ENCODE peak calls at places on chromosome 16, in six cellular contexts. One of them, this sample, is unnamed.

GRCh38 chr16:81237282-81237681 is 1.2 kb upstream of the BCO1 start:
- DNase-seq in OCI-LY7: no peak
- DNase-seq in AG08396: no peak
- DNase-seq in neural progenitor cell: no peak
- DNase-seq in H7: no peak
- DNase-seq in activated CD4-positive, alpha-beta T cell treated with anti-CD3 and anti-CD28 coated beads, Interleukin-2, amount 10 ng/mL, durations not matched to agents 7 days and 5 days: no peak
- DNase-seq in this sample: no peak

GRCh38 chr16:52578007-52578828 is 31.3 kb upstream of the TOX3 start:
- DNase-seq in AG08396: no peak
- DNase-seq in H7: no peak
- DNase-seq in activated CD4-positive, alpha-beta T cell treated with anti-CD3 and anti-CD28 coated beads, Interleukin-2, amount 10 ng/mL, durations not matched to agents 7 days and 5 days: no peak
- DNase-seq in OCI-LY7: no peak
- DNase-seq in neural progenitor cell: no peak
- DNase-seq in this sample: no peak

GRCh38 chr16:75169899-75170405 is 21.6 kb downstream of the ZFP1 start:
- DNase-seq in OCI-LY7: no peak
- DNase-seq in AG08396: no peak
- DNase-seq in activated CD4-positive, alpha-beta T cell treated with anti-CD3 and anti-CD28 coated beads, Interleukin-2, amount 10 ng/mL, durations not matched to agents 7 days and 5 days: no peak
- DNase-seq in neural progenitor cell: no peak
- DNase-seq in H7: no peak
- DNase-seq in this sample: no peak

GRCh38 chr16:50021509-50021908 is 3.5 kb upstream of the CNEP1R1 start:
- DNase-seq in H7: peak; percentile 55
- DNase-seq in neural progenitor cell: peak; percentile 78
- DNase-seq in OCI-LY7: peak; percentile 25
- DNase-seq in AG08396: no peak
- DNase-seq in activated CD4-positive, alpha-beta T cell treated with anti-CD3 and anti-CD28 coated beads, Interleukin-2, amount 10 ng/mL, durations not matched to agents 7 days and 5 days: no peak
- DNase-seq in this sample: no peak

GRCh38 chr16:72092832-72093447 is 480 bp downstream of the TXNL4B start:
- DNase-seq in AG08396: peak; percentile 47
- DNase-seq in neural progenitor cell: peak; percentile 51
- DNase-seq in activated CD4-positive, alpha-beta T cell treated with anti-CD3 and anti-CD28 coated beads, Interleukin-2, amount 10 ng/mL, durations not matched to agents 7 days and 5 days: no peak
- DNase-seq in OCI-LY7: no peak
- DNase-seq in H7: peak; percentile 43
- DNase-seq in this sample: no peak

GRCh38 chr16:86602521-86602920 is 24.2 kb downstream of the FOXL1 start:
- DNase-seq in AG08396: no peak
- DNase-seq in activated CD4-positive, alpha-beta T cell treated with anti-CD3 and anti-CD28 coated beads, Interleukin-2, amount 10 ng/mL, durations not matched to agents 7 days and 5 days: no peak
- DNase-seq in H7: no peak
- DNase-seq in OCI-LY7: no peak
- DNase-seq in neural progenitor cell: no peak
- DNase-seq in this sample: no peak

GRCh38 chr16:87327798-87328495 is 10.8 kb upstream of the C16orf95 start:
- DNase-seq in AG08396: no peak
- DNase-seq in neural progenitor cell: no peak
- DNase-seq in OCI-LY7: no peak
- DNase-seq in H7: no peak
- DNase-seq in activated CD4-positive, alpha-beta T cell treated with anti-CD3 and anti-CD28 coated beads, Interleukin-2, amount 10 ng/mL, durations not matched to agents 7 days and 5 days: no peak
- DNase-seq in this sample: no peak

GRCh38 chr16:17258848-17259713 is 211.7 kb downstream of the XYLT1 start:
- DNase-seq in activated CD4-positive, alpha-beta T cell treated with anti-CD3 and anti-CD28 coated beads, Interleukin-2, amount 10 ng/mL, durations not matched to agents 7 days and 5 days: no peak
- DNase-seq in neural progenitor cell: no peak
- DNase-seq in H7: peak; percentile 47
- DNase-seq in OCI-LY7: peak; percentile 64
- DNase-seq in AG08396: no peak
- DNase-seq in this sample: no peak

GRCh38 chr16:17307501-17307900 is 163.3 kb downstream of the XYLT1 start:
- DNase-seq in H7: no peak
- DNase-seq in AG08396: no peak
- DNase-seq in OCI-LY7: no peak
- DNase-seq in activated CD4-positive, alpha-beta T cell treated with anti-CD3 and anti-CD28 coated beads, Interleukin-2, amount 10 ng/mL, durations not matched to agents 7 days and 5 days: no peak
- DNase-seq in neural progenitor cell: peak; percentile 45
- DNase-seq in this sample: no peak

GRCh38 chr16:58026139-58026704 is 668 bp downstream of the MMP15 start:
- DNase-seq in OCI-LY7: no peak
- DNase-seq in activated CD4-positive, alpha-beta T cell treated with anti-CD3 and anti-CD28 coated beads, Interleukin-2, amount 10 ng/mL, durations not matched to agents 7 days and 5 days: no peak
- DNase-seq in AG08396: peak; percentile 75
- DNase-seq in H7: peak; percentile 81
- DNase-seq in neural progenitor cell: peak; percentile 65
- DNase-seq in this sample: no peak

GRCh38 chr16:20409398-20410152 is at the start of gene ACSM5:
- DNase-seq in H7: peak; percentile 36
- DNase-seq in OCI-LY7: no peak
- DNase-seq in activated CD4-positive, alpha-beta T cell treated with anti-CD3 and anti-CD28 coated beads, Interleukin-2, amount 10 ng/mL, durations not matched to agents 7 days and 5 days: no peak
- DNase-seq in AG08396: no peak
- DNase-seq in neural progenitor cell: no peak
- DNase-seq in this sample: no peak

GRCh38 chr16:54587176-54587515 is 300.6 kb upstream of the IRX3 start:
- DNase-seq in OCI-LY7: no peak
- DNase-seq in neural progenitor cell: no peak
- DNase-seq in activated CD4-positive, alpha-beta T cell treated with anti-CD3 and anti-CD28 coated beads, Interleukin-2, amount 10 ng/mL, durations not matched to agents 7 days and 5 days: no peak
- DNase-seq in AG08396: no peak
- DNase-seq in H7: no peak
- DNase-seq in this sample: no peak

GRCh38 chr16:19881028-19881427 is 3.6 kb downstream of the GPRC5B start:
- DNase-seq in H7: no peak
- DNase-seq in activated CD4-positive, alpha-beta T cell treated with anti-CD3 and anti-CD28 coated beads, Interleukin-2, amount 10 ng/mL, durations not matched to agents 7 days and 5 days: no peak
- DNase-seq in AG08396: no peak
- DNase-seq in neural progenitor cell: no peak
- DNase-seq in OCI-LY7: no peak
- DNase-seq in this sample: no peak

GRCh38 chr16:55502801-55503366 is 6.0 kb upstream of the LPCAT2 start:
- DNase-seq in neural progenitor cell: peak; percentile 25
- DNase-seq in OCI-LY7: no peak
- DNase-seq in AG08396: peak; percentile 58
- DNase-seq in activated CD4-positive, alpha-beta T cell treated with anti-CD3 and anti-CD28 coated beads, Interleukin-2, amount 10 ng/mL, durations not matched to agents 7 days and 5 days: no peak
- DNase-seq in H7: peak; percentile 40
- DNase-seq in this sample: no peak

GRCh38 chr16:30112197-30113030 is 923 bp downstream of the GDPD3 start:
- DNase-seq in activated CD4-positive, alpha-beta T cell treated with anti-CD3 and anti-CD28 coated beads, Interleukin-2, amount 10 ng/mL, durations not matched to agents 7 days and 5 days: peak; percentile 68
- DNase-seq in H7: peak; percentile 95
- DNase-seq in AG08396: peak; percentile 77
- DNase-seq in neural progenitor cell: peak; percentile 68
- DNase-seq in OCI-LY7: peak; percentile 78
- DNase-seq in this sample: no peak

GRCh38 chr16:47866431-47866830 is 289.4 kb downstream of the ABCC12 start:
- DNase-seq in activated CD4-positive, alpha-beta T cell treated with anti-CD3 and anti-CD28 coated beads, Interleukin-2, amount 10 ng/mL, durations not matched to agents 7 days and 5 days: no peak
- DNase-seq in AG08396: no peak
- DNase-seq in OCI-LY7: no peak
- DNase-seq in H7: no peak
- DNase-seq in neural progenitor cell: no peak
- DNase-seq in this sample: no peak

GRCh38 chr16:9364721-9365693 is 273.6 kb downstream of the HAPSTR1 start:
- DNase-seq in neural progenitor cell: no peak
- DNase-seq in OCI-LY7: no peak
- DNase-seq in AG08396: no peak
- DNase-seq in H7: no peak
- DNase-seq in activated CD4-positive, alpha-beta T cell treated with anti-CD3 and anti-CD28 coated beads, Interleukin-2, amount 10 ng/mL, durations not matched to agents 7 days and 5 days: no peak
- DNase-seq in this sample: no peak

GRCh38 chr16:383326-384020 is 1.7 kb upstream of the PGAP6 start:
- DNase-seq in H7: peak; percentile 85
- DNase-seq in OCI-LY7: peak; percentile 93
- DNase-seq in activated CD4-positive, alpha-beta T cell treated with anti-CD3 and anti-CD28 coated beads, Interleukin-2, amount 10 ng/mL, durations not matched to agents 7 days and 5 days: peak; percentile 36
- DNase-seq in neural progenitor cell: peak; percentile 67
- DNase-seq in AG08396: no peak
- DNase-seq in this sample: no peak

GRCh38 chr16:11390573-11391495 is 45.6 kb downstream of the RMI2 start:
- DNase-seq in AG08396: no peak
- DNase-seq in neural progenitor cell: peak; percentile 50
- DNase-seq in H7: peak; percentile 83
- DNase-seq in activated CD4-positive, alpha-beta T cell treated with anti-CD3 and anti-CD28 coated beads, Interleukin-2, amount 10 ng/mL, durations not matched to agents 7 days and 5 days: no peak
- DNase-seq in OCI-LY7: no peak
- DNase-seq in this sample: no peak

GRCh38 chr16:23129686-23130085 is 19.6 kb downstream of the USP31 start:
- DNase-seq in OCI-LY7: no peak
- DNase-seq in neural progenitor cell: no peak
- DNase-seq in AG08396: no peak
- DNase-seq in H7: no peak
- DNase-seq in activated CD4-positive, alpha-beta T cell treated with anti-CD3 and anti-CD28 coated beads, Interleukin-2, amount 10 ng/mL, durations not matched to agents 7 days and 5 days: no peak
- DNase-seq in this sample: no peak

GRCh38 chr16:54355251-54355650 is 68.7 kb upstream of the IRX3 start:
- DNase-seq in activated CD4-positive, alpha-beta T cell treated with anti-CD3 and anti-CD28 coated beads, Interleukin-2, amount 10 ng/mL, durations not matched to agents 7 days and 5 days: no peak
- DNase-seq in H7: no peak
- DNase-seq in neural progenitor cell: no peak
- DNase-seq in AG08396: no peak
- DNase-seq in OCI-LY7: no peak
- DNase-seq in this sample: no peak

GRCh38 chr16:5349661-5350060 is 252.1 kb upstream of the EEF2KMT start:
- DNase-seq in AG08396: no peak
- DNase-seq in activated CD4-positive, alpha-beta T cell treated with anti-CD3 and anti-CD28 coated beads, Interleukin-2, amount 10 ng/mL, durations not matched to agents 7 days and 5 days: no peak
- DNase-seq in H7: peak; percentile 47
- DNase-seq in neural progenitor cell: no peak
- DNase-seq in OCI-LY7: no peak
- DNase-seq in this sample: no peak

This sample was measured in CMK.